ENCODE peak calls at places on chromosomes 1 and 21, in ten cellular contexts. One of them, this sample, is unnamed.

GRCh38 chr1:53069663-53070327 is 7.8 kb downstream of the PODN start:
- DNase-seq in suprapubic skin: peak
- DNase-seq in left ventricle myocardium inferior: peak
- DNase-seq in psoas muscle: peak
- DNase-seq in GM23338: no peak
- DNase-seq in HCT116: no peak
- DNase-seq in lower lobe of right lung: peak
- DNase-seq in PC-3: no peak
- DNase-seq in esophagus squamous epithelium: no peak
- DNase-seq in mammary epithelial cell: no peak
- DNase-seq in this sample: no peak

GRCh38 chr21:38619865-38620513 is 121.7 kb upstream of the ERG start:
- DNase-seq in mammary epithelial cell: peak
- DNase-seq in esophagus squamous epithelium: no peak
- DNase-seq in psoas muscle: peak
- DNase-seq in suprapubic skin: no peak
- DNase-seq in left ventricle myocardium inferior: peak
- DNase-seq in PC-3: peak
- DNase-seq in GM23338: no peak
- DNase-seq in lower lobe of right lung: no peak
- DNase-seq in HCT116: no peak
- DNase-seq in this sample: no peak

GRCh38 chr1:32926562-32926961 is 25.4 kb upstream of the TMEM54 start:
- DNase-seq in mammary epithelial cell: no peak
- DNase-seq in PC-3: no peak
- DNase-seq in HCT116: no peak
- DNase-seq in psoas muscle: no peak
- DNase-seq in left ventricle myocardium inferior: no peak
- DNase-seq in lower lobe of right lung: no peak
- DNase-seq in GM23338: peak
- DNase-seq in esophagus squamous epithelium: no peak
- DNase-seq in suprapubic skin: no peak
- DNase-seq in this sample: no peak

GRCh38 chr21:32001390-32001789 is 128.6 kb downstream of the HUNK start:
- DNase-seq in suprapubic skin: no peak
- DNase-seq in HCT116: no peak
- DNase-seq in esophagus squamous epithelium: no peak
- DNase-seq in PC-3: no peak
- DNase-seq in GM23338: no peak
- DNase-seq in psoas muscle: no peak
- DNase-seq in lower lobe of right lung: no peak
- DNase-seq in mammary epithelial cell: no peak
- DNase-seq in left ventricle myocardium inferior: no peak
- DNase-seq in this sample: no peak

GRCh38 chr21:39040494-39041110 is 142.6 kb downstream of the PSMG1 start:
- DNase-seq in PC-3: no peak
- DNase-seq in left ventricle myocardium inferior: no peak
- DNase-seq in psoas muscle: no peak
- DNase-seq in lower lobe of right lung: no peak
- DNase-seq in mammary epithelial cell: no peak
- DNase-seq in esophagus squamous epithelium: no peak
- DNase-seq in suprapubic skin: no peak
- DNase-seq in HCT116: no peak
- DNase-seq in GM23338: no peak
- DNase-seq in this sample: no peak

GRCh38 chr1:93722081-93723031 is 40.7 kb upstream of the BCAR3 start:
- DNase-seq in lower lobe of right lung: no peak
- DNase-seq in HCT116: no peak
- DNase-seq in suprapubic skin: no peak
- DNase-seq in GM23338: peak
- DNase-seq in esophagus squamous epithelium: no peak
- DNase-seq in left ventricle myocardium inferior: peak
- DNase-seq in PC-3: no peak
- DNase-seq in mammary epithelial cell: no peak
- DNase-seq in psoas muscle: no peak
- DNase-seq in this sample: no peak

GRCh38 chr21:32336711-32337110 is 38.1 kb downstream of the MRAP start:
- DNase-seq in HCT116: no peak
- DNase-seq in esophagus squamous epithelium: no peak
- DNase-seq in PC-3: peak
- DNase-seq in left ventricle myocardium inferior: no peak
- DNase-seq in mammary epithelial cell: peak
- DNase-seq in psoas muscle: no peak
- DNase-seq in GM23338: no peak
- DNase-seq in lower lobe of right lung: no peak
- DNase-seq in suprapubic skin: no peak
- DNase-seq in this sample: no peak

GRCh38 chr1:15717418-15718131 is 18.5 kb upstream of the SLC25A34 start:
- DNase-seq in left ventricle myocardium inferior: no peak
- DNase-seq in GM23338: no peak
- DNase-seq in esophagus squamous epithelium: no peak
- DNase-seq in suprapubic skin: no peak
- DNase-seq in lower lobe of right lung: peak
- DNase-seq in HCT116: no peak
- DNase-seq in mammary epithelial cell: no peak
- DNase-seq in PC-3: no peak
- DNase-seq in psoas muscle: no peak
- DNase-seq in this sample: no peak

GRCh38 chr1:107939256-107939655 is 25.7 kb downstream of the VAV3 start:
- DNase-seq in left ventricle myocardium inferior: no peak
- DNase-seq in GM23338: no peak
- DNase-seq in suprapubic skin: no peak
- DNase-seq in lower lobe of right lung: no peak
- DNase-seq in mammary epithelial cell: no peak
- DNase-seq in psoas muscle: no peak
- DNase-seq in PC-3: no peak
- DNase-seq in HCT116: no peak
- DNase-seq in esophagus squamous epithelium: no peak
- DNase-seq in this sample: no peak

GRCh38 chr1:231951399-231951798 is 324.8 kb downstream of the DISC1 start:
- DNase-seq in GM23338: no peak
- DNase-seq in suprapubic skin: no peak
- DNase-seq in PC-3: peak
- DNase-seq in lower lobe of right lung: no peak
- DNase-seq in left ventricle myocardium inferior: no peak
- DNase-seq in psoas muscle: no peak
- DNase-seq in HCT116: no peak
- DNase-seq in esophagus squamous epithelium: no peak
- DNase-seq in mammary epithelial cell: peak
- DNase-seq in this sample: no peak

GRCh38 chr21:45579383-45580180 is 37.3 kb upstream of the SLC19A1 start:
- DNase-seq in HCT116: no peak
- DNase-seq in lower lobe of right lung: peak
- DNase-seq in GM23338: no peak
- DNase-seq in esophagus squamous epithelium: no peak
- DNase-seq in mammary epithelial cell: no peak
- DNase-seq in left ventricle myocardium inferior: peak
- DNase-seq in suprapubic skin: peak
- DNase-seq in psoas muscle: no peak
- DNase-seq in PC-3: no peak
- DNase-seq in this sample: no peak

GRCh38 chr21:33115586-33116541 is 45.9 kb downstream of the OLIG1 start:
- DNase-seq in suprapubic skin: no peak
- DNase-seq in GM23338: no peak
- DNase-seq in esophagus squamous epithelium: no peak
- DNase-seq in lower lobe of right lung: no peak
- DNase-seq in PC-3: no peak
- DNase-seq in psoas muscle: no peak
- DNase-seq in left ventricle myocardium inferior: no peak
- DNase-seq in HCT116: no peak
- DNase-seq in mammary epithelial cell: no peak
- DNase-seq in this sample: no peak

GRCh38 chr1:21541835-21542234 is 32.6 kb downstream of the ALPL start:
- DNase-seq in left ventricle myocardium inferior: peak
- DNase-seq in GM23338: no peak
- DNase-seq in suprapubic skin: no peak
- DNase-seq in esophagus squamous epithelium: no peak
- DNase-seq in lower lobe of right lung: no peak
- DNase-seq in mammary epithelial cell: no peak
- DNase-seq in psoas muscle: peak
- DNase-seq in HCT116: no peak
- DNase-seq in PC-3: no peak
- DNase-seq in this sample: no peak

GRCh38 chr1:10755977-10756521 is 40.4 kb downstream of the CASZ1 start:
- DNase-seq in HCT116: no peak
- DNase-seq in PC-3: peak
- DNase-seq in lower lobe of right lung: peak
- DNase-seq in psoas muscle: peak
- DNase-seq in left ventricle myocardium inferior: peak
- DNase-seq in esophagus squamous epithelium: no peak
- DNase-seq in mammary epithelial cell: peak
- DNase-seq in suprapubic skin: no peak
- DNase-seq in GM23338: no peak
- DNase-seq in this sample: no peak

GRCh38 chr1:198726455-198726854 is 87.6 kb downstream of the PTPRC start:
- DNase-seq in lower lobe of right lung: no peak
- DNase-seq in PC-3: peak
- DNase-seq in GM23338: no peak
- DNase-seq in psoas muscle: no peak
- DNase-seq in left ventricle myocardium inferior: no peak
- DNase-seq in esophagus squamous epithelium: no peak
- DNase-seq in mammary epithelial cell: no peak
- DNase-seq in suprapubic skin: no peak
- DNase-seq in HCT116: no peak
- DNase-seq in this sample: no peak

GRCh38 chr1:222136869-222137268 is 395.0 kb upstream of the DUSP10 start:
- DNase-seq in mammary epithelial cell: no peak
- DNase-seq in psoas muscle: no peak
- DNase-seq in GM23338: no peak
- DNase-seq in esophagus squamous epithelium: no peak
- DNase-seq in left ventricle myocardium inferior: no peak
- DNase-seq in suprapubic skin: no peak
- DNase-seq in lower lobe of right lung: no peak
- DNase-seq in HCT116: no peak
- DNase-seq in PC-3: peak
- DNase-seq in this sample: no peak

GRCh38 chr1:99535470-99536164 is 110.3 kb upstream of the PALMD start:
- DNase-seq in psoas muscle: no peak
- DNase-seq in esophagus squamous epithelium: no peak
- DNase-seq in GM23338: no peak
- DNase-seq in suprapubic skin: no peak
- DNase-seq in PC-3: peak
- DNase-seq in mammary epithelial cell: peak
- DNase-seq in left ventricle myocardium inferior: no peak
- DNase-seq in lower lobe of right lung: no peak
- DNase-seq in HCT116: no peak
- DNase-seq in this sample: no peak

GRCh38 chr1:95809391-95809790 is 575.4 kb downstream of the RWDD3 start:
- DNase-seq in psoas muscle: no peak
- DNase-seq in PC-3: no peak
- DNase-seq in HCT116: no peak
- DNase-seq in lower lobe of right lung: no peak
- DNase-seq in left ventricle myocardium inferior: no peak
- DNase-seq in GM23338: no peak
- DNase-seq in mammary epithelial cell: no peak
- DNase-seq in esophagus squamous epithelium: no peak
- DNase-seq in suprapubic skin: no peak
- DNase-seq in this sample: no peak

GRCh38 chr1:241357366-241358305 is 631 bp upstream of the RGS7 start:
- DNase-seq in psoas muscle: no peak
- DNase-seq in suprapubic skin: no peak
- DNase-seq in mammary epithelial cell: peak
- DNase-seq in lower lobe of right lung: no peak
- DNase-seq in GM23338: peak
- DNase-seq in HCT116: no peak
- DNase-seq in left ventricle myocardium inferior: no peak
- DNase-seq in esophagus squamous epithelium: no peak
- DNase-seq in PC-3: no peak
- DNase-seq in this sample: no peak
- H3K4me3 ChIP-seq in psoas muscle: peak
- H3K4me3 ChIP-seq in suprapubic skin: peak
- H3K4me3 ChIP-seq in mammary epithelial cell: no peak
- H3K4me3 ChIP-seq in lower lobe of right lung: peak
- H3K4me3 ChIP-seq in GM23338: peak
- H3K4me3 ChIP-seq in HCT116: no peak
- H3K4me3 ChIP-seq in left ventricle myocardium inferior: peak
- H3K4me3 ChIP-seq in esophagus squamous epithelium: peak
- H3K4me3 ChIP-seq in PC-3: no peak
- H3K4me3 ChIP-seq in this sample: peak

GRCh38 chr1:243849089-243850012 is 692 bp downstream of the AKT3 start:
- DNase-seq in mammary epithelial cell: peak
- DNase-seq in left ventricle myocardium inferior: peak
- DNase-seq in psoas muscle: peak
- DNase-seq in esophagus squamous epithelium: no peak
- DNase-seq in PC-3: peak
- DNase-seq in GM23338: peak
- DNase-seq in lower lobe of right lung: peak
- DNase-seq in HCT116: no peak
- DNase-seq in suprapubic skin: peak
- DNase-seq in this sample: no peak
- H3K27ac ChIP-seq in mammary epithelial cell: peak
- H3K27ac ChIP-seq in left ventricle myocardium inferior: peak
- H3K27ac ChIP-seq in psoas muscle: peak
- H3K27ac ChIP-seq in esophagus squamous epithelium: peak
- H3K27ac ChIP-seq in PC-3: peak
- H3K27ac ChIP-seq in GM23338: peak
- H3K27ac ChIP-seq in lower lobe of right lung: peak
- H3K27ac ChIP-seq in HCT116: no peak
- H3K27ac ChIP-seq in suprapubic skin: peak
- H3K27ac ChIP-seq in this sample: peak

DNA sequence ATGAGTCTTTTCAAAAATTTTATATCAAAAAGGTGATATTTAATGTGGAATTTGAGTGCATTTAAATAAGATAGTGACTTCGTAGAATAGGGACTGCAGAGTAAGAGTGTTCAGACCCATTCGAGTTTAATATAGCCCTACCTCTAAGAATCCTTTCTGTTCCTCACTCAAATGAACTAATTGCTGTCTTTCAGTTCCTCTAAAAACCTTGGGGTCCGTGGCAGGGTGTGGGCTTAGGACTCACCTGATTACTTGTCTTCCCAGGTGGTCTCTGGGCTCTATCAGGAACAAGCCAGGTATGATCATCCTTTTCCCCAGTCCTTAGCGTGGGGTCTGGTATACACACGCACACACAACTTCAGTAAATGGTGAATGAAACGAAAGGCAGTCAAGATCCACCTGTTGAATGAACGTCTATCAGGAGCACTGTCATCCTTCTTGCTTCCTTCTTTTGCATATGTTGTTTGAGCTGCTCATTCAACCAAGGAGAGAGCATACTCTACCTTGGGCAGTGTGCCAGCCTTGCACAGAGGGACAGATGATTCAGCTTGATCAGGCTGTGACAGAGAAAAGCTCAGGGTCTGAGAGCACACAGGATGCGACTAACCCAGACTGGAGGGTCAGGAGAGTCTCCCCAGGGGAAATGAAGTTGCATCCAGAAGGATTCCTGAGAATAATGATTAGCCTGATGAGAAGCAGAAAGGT is 1.2 kb upstream of the RNF11 start:
- DNase-seq in esophagus squamous epithelium: peak
- DNase-seq in left ventricle myocardium inferior: peak
- DNase-seq in PC-3: peak
- DNase-seq in mammary epithelial cell: peak
- DNase-seq in HCT116: no peak
- DNase-seq in psoas muscle: peak
- DNase-seq in suprapubic skin: no peak
- DNase-seq in GM23338: no peak
- DNase-seq in lower lobe of right lung: peak
- DNase-seq in this sample: no peak
- H3K4me3 ChIP-seq in esophagus squamous epithelium: no peak
- H3K4me3 ChIP-seq in left ventricle myocardium inferior: peak
- H3K4me3 ChIP-seq in PC-3: peak
- H3K4me3 ChIP-seq in mammary epithelial cell: peak
- H3K4me3 ChIP-seq in HCT116: peak
- H3K4me3 ChIP-seq in psoas muscle: peak
- H3K4me3 ChIP-seq in suprapubic skin: peak
- H3K4me3 ChIP-seq in GM23338: peak
- H3K4me3 ChIP-seq in lower lobe of right lung: peak
- H3K4me3 ChIP-seq in this sample: no peak

GRCh38 chr21:27258756-27259429 is 292.0 kb upstream of the ADAMTS5 start:
- DNase-seq in HCT116: no peak
- DNase-seq in mammary epithelial cell: no peak
- DNase-seq in PC-3: no peak
- DNase-seq in GM23338: no peak
- DNase-seq in lower lobe of right lung: no peak
- DNase-seq in suprapubic skin: no peak
- DNase-seq in left ventricle myocardium inferior: no peak
- DNase-seq in psoas muscle: no peak
- DNase-seq in esophagus squamous epithelium: no peak
- DNase-seq in this sample: no peak
- H3K27ac ChIP-seq in HCT116: no peak
- H3K27ac ChIP-seq in mammary epithelial cell: no peak
- H3K27ac ChIP-seq in PC-3: no peak
- H3K27ac ChIP-seq in GM23338: no peak
- H3K27ac ChIP-seq in lower lobe of right lung: no peak
- H3K27ac ChIP-seq in suprapubic skin: peak
- H3K27ac ChIP-seq in left ventricle myocardium inferior: peak
- H3K27ac ChIP-seq in psoas muscle: no peak
- H3K27ac ChIP-seq in esophagus squamous epithelium: no peak
- H3K27ac ChIP-seq in this sample: no peak